ENCODE peak calls at places on chromosomes 2 and 18, in eight cellular contexts. D is amniotic stem cell; R is cardiac fibroblast; G is activated T-cell treated with anti-CD3 and anti-CD28 coated beads for 1 hour; K is activated CD4-positive, alpha-beta T cell treated with anti-CD3 and anti-CD28 coated beads, Interleukin-2, amount 10 ng/mL, durations not matched to agents 7 days and 5 days; N is GM03348; T is activated CD8-positive, alpha-beta memory T cell treated with anti-CD3 and anti-CD28 coated beads for 4 hours; B is cerebellar nuclear complex. U is an unnamed sample.

GRCh38 chr2:108575132-108575966 is 41.1 kb downstream of the LIMS1 start:
- DNase-seq in G (no peak), T (no peak), N (peak; percentile 60), D (no peak), K (no peak), R (peak; percentile 89), B (no peak), U (no peak)

GRCh38 chr2:147665035-147665434 is 179.8 kb upstream of the ACVR2A start:
- DNase-seq in T (no peak), K (no peak), N (peak; percentile 12), B (no peak), R (no peak), G (no peak), D (no peak), U (no peak)

GRCh38 chr2:36921984-36922383 is 44.4 kb downstream of the STRN start:
- DNase-seq in G (no peak), T (no peak), B (no peak), D (no peak), K (no peak), N (no peak), R (no peak), U (no peak)

GRCh38 chr2:79437416-79438281 is 75.2 kb upstream of the CTNNA2 start:
- DNase-seq in R (no peak), T (no peak), N (no peak), D (no peak), B (no peak), G (no peak), K (no peak), U (no peak)

GRCh38 chr18:57951110-57951796 is 92.8 kb upstream of the NEDD4L start:
- DNase-seq in D (no peak), B (no peak), T (no peak), N (no peak), K (no peak), R (peak; percentile 19), G (no peak), U (no peak)

GRCh38 chr2:151437630-151438029 is 27.9 kb downstream of the RIF1 start:
- DNase-seq in B (no peak), G (no peak), N (peak; percentile 42), K (peak; percentile 28), T (no peak), R (peak; percentile 61), D (peak; percentile 0), U (no peak)

GRCh38 chr18:58254873-58255511 is 211.0 kb downstream of the NEDD4L start:
- DNase-seq in T (no peak), G (no peak), K (no peak), N (no peak), B (no peak), D (no peak), R (no peak), U (no peak)

GRCh38 chr2:47086571-47086970 is 68.5 kb downstream of the STPG4 start:
- DNase-seq in T (no peak), D (no peak), G (no peak), B (no peak), K (no peak), N (no peak), R (no peak), U (no peak)

GRCh38 chr18:75110846-75111415 is 98.0 kb downstream of the PTGR3 start:
- DNase-seq in D (no peak), R (no peak), B (no peak), K (no peak), T (no peak), G (no peak), N (no peak), U (no peak)